ENCODE peak calls at places on chromosomes 11 and 22, in seven cellular contexts. J is HS-5, F is hippocampal formation, R is A673, A is CD14-positive monocyte, U is gastrocnemius medialis, I is HAP-1. T is an unnamed sample.

GRCh38 chr11:75980031-75980430 is 165.0 kb downstream of the UVRAG start:
- DNase-seq in J (no peak), F (no peak), R (no peak), A (no peak), U (no peak), I (no peak), T (no peak)

GRCh38 chr11:59175104-59175503 is 3.2 kb downstream of the DTX4 start:
- DNase-seq in J (no peak), F (peak; percentile 17), R (no peak), A (no peak), U (no peak), I (peak; percentile 22), T (no peak)

GRCh38 chr11:44607324-44607962 is 42.0 kb downstream of the CD82 start:
- DNase-seq in J (peak; percentile 23), F (no peak), R (no peak), A (no peak), U (no peak), I (no peak), T (no peak)

GRCh38 chr11:17267576-17267975 is 9.0 kb upstream of the NUCB2 start:
- DNase-seq in J (peak; percentile 88), F (no peak), R (no peak), A (no peak), U (no peak), I (no peak), T (no peak)

GRCh38 chr11:96267490-96268010 is 75.4 kb downstream of the MAML2 start:
- DNase-seq in J (no peak), F (no peak), R (no peak), A (no peak), U (no peak), I (no peak), T (peak; percentile 39)

GRCh38 chr11:48307760-48308386 is 1.9 kb downstream of the OR4S1 start:
- DNase-seq in J (no peak), F (peak; percentile 48), R (peak; percentile 91), A (no peak), U (no peak), I (peak; percentile 86), T (peak; percentile 58)

GRCh38 chr11:26806209-26806608 is 84.3 kb upstream of the SLC5A12 start:
- DNase-seq in J (peak; percentile 53), F (no peak), R (no peak), A (no peak), U (no peak), I (no peak), T (no peak)

GRCh38 chr11:37110383-37110782 is 512.3 kb upstream of the RAG2 start:
- DNase-seq in J (no peak), F (no peak), R (peak; percentile 94), A (no peak), U (no peak), I (no peak), T (no peak)

GRCh38 chr11:398826-399225 is 4.8 kb downstream of the PKP3 start:
- DNase-seq in J (no peak), F (no peak), R (peak; percentile 44), A (no peak), U (no peak), I (no peak), T (no peak)

GRCh38 chr11:72594493-72595291 is 79.5 kb downstream of the PDE2A start:
- DNase-seq in J (no peak), F (no peak), R (no peak), A (no peak), U (no peak), I (no peak), T (no peak)

GRCh38 chr11:93529707-93530467 is 13.3 kb downstream of the SMCO4 start:
- DNase-seq in J (no peak), F (no peak), R (no peak), A (peak; percentile 56), U (no peak), I (no peak), T (no peak)

GRCh38 chr22:21866821-21867527 is 471 bp downstream of the MAPK1 start:
- DNase-seq in J (no peak), F (no peak), R (peak; percentile 54), A (peak; percentile 47), U (no peak), I (peak; percentile 26), T (peak; percentile 11)

GRCh38 chr22:47154621-47155081 is 392.2 kb downstream of the TBC1D22A start:
- DNase-seq in J (peak; percentile 5), F (peak; percentile 34), R (peak; percentile 14), A (no peak), U (peak; percentile 21), I (no peak), T (no peak)

GRCh38 chr11:73859671-73860070 is 17.0 kb downstream of the COA4 start:
- DNase-seq in J (no peak), F (no peak), R (no peak), A (no peak), U (no peak), I (no peak), T (no peak)

GRCh38 chr22:39967103-39967829 is 7.1 kb downstream of the TMA7B start:
- DNase-seq in J (no peak), F (no peak), R (no peak), A (no peak), U (no peak), I (peak; percentile 43), T (no peak)

GRCh38 chr11:36300651-36301050 is 4.6 kb downstream of the PRR5L start:
- DNase-seq in J (no peak), F (peak; percentile 67), R (no peak), A (no peak), U (peak; percentile 19), I (no peak), T (no peak)

GRCh38 chr11:65316979-65317786 is 2.5 kb downstream of the CDC42EP2 start:
- DNase-seq in J (peak; percentile 80), F (no peak), R (peak; percentile 43), A (no peak), U (peak; percentile 79), I (peak; percentile 66), T (no peak)

GRCh38 chr11:129278586-129279319 is 86.6 kb upstream of the ARHGAP32 start:
- DNase-seq in J (no peak), F (no peak), R (peak; percentile 50), A (no peak), U (no peak), I (peak; percentile 31), T (no peak)

GRCh38 chr11:27807594-27807993 is 107.3 kb upstream of the BDNF start:
- DNase-seq in J (peak; percentile 13), F (no peak), R (no peak), A (no peak), U (no peak), I (no peak), T (no peak)

GRCh38 chr11:120413480-120413879 is 77.3 kb downstream of the ARHGEF12 start:
- DNase-seq in J (peak; percentile 30), F (no peak), R (peak; percentile 76), A (no peak), U (no peak), I (no peak), T (no peak)

GRCh38 chr11:128501576-128502549 is 85.5 kb downstream of the ETS1 start:
- DNase-seq in J (no peak), F (no peak), R (no peak), A (no peak), U (peak; percentile 53), I (no peak), T (no peak)

GRCh38 chr11:46723359-46723680 is 4.3 kb downstream of the F2 start:
- DNase-seq in J (no peak), F (no peak), R (no peak), A (no peak), U (no peak), I (no peak), T (no peak)

GRCh38 chr11:31499576-31500178 is 9.7 kb downstream of the IMMP1L start:
- DNase-seq in J (no peak), F (no peak), R (no peak), A (no peak), U (no peak), I (no peak), T (no peak)

GRCh38 chr22:37225481-37225880 is 13.2 kb upstream of the SSTR3 start:
- DNase-seq in J (no peak), F (no peak), R (peak; percentile 21), A (no peak), U (no peak), I (no peak), T (no peak)

GRCh38 chr11:40567392-40567791 is 892.1 kb downstream of the LRRC4C start:
- DNase-seq in J (no peak), F (no peak), R (no peak), A (no peak), U (no peak), I (no peak), T (no peak)